ENCODE peak calls at places on chromosomes 13 and 19, in four cellular contexts. D is GM12891, Z is GM12878, J is K562. S is an unnamed sample.

GRCh38 chr19:1407662-1408299 is 395 bp downstream of the DAZAP1 start:
- DNase-seq in J (peak), D (no peak), Z (no peak), S (no peak)

GRCh38 chr19:13920940-13921744 is 15.1 kb downstream of the CC2D1A start:
- DNase-seq in D (no peak), J (peak), Z (peak), S (peak)

GRCh38 chr19:15438124-15438496 is 11.6 kb downstream of the WIZ start:
- DNase-seq in Z (no peak), J (no peak), D (no peak), S (no peak)

GRCh38 chr19:16739546-16739945 is 19.9 kb downstream of the NWD1 start:
- DNase-seq in D (no peak), J (no peak), Z (no peak), S (no peak)

GRCh38 chr13:44303681-44304432 is 69.8 kb upstream of the SERP2 start:
- DNase-seq in Z (no peak), J (no peak), D (no peak), S (no peak)

GRCh38 chr13:99895999-99896695 is 75.4 kb downstream of the ZIC5 start:
- DNase-seq in Z (no peak), J (no peak), D (no peak), S (no peak)

GRCh38 chr19:7467009-7467989 is 21.5 kb downstream of the PEX11G start:
- DNase-seq in D (no peak), Z (no peak), J (no peak), S (no peak)

GRCh38 chr13:22596157-22596863 is 584.5 kb upstream of the SGCG start:
- DNase-seq in D (no peak), Z (no peak), J (no peak), S (no peak)

GRCh38 chr19:1251503-1252220 is 3.3 kb downstream of the MIDN start:
- DNase-seq in Z (no peak), D (no peak), J (no peak), S (peak)

GRCh38 chr13:48730971-48731658 is 77.4 kb downstream of the CYSLTR2 start:
- DNase-seq in Z (no peak), J (no peak), D (no peak), S (no peak)

GRCh38 chr19:12884926-12885748 is 1.9 kb downstream of the KLF1 start:
- DNase-seq in Z (peak), J (peak), D (peak), S (peak)

GRCh38 chr19:34676697-34677385 is at the start of gene SCGB2B2:
- DNase-seq in D (peak), J (no peak), Z (peak), S (peak)

GRCh38 chr19:56681702-56682101 is 10.1 kb upstream of the ZNF835 start:
- DNase-seq in Z (no peak), D (no peak), J (no peak), S (no peak)

GRCh38 chr19:3575949-3576673 is 3.4 kb downstream of the HMG20B start:
- DNase-seq in J (no peak), Z (no peak), D (no peak), S (no peak)

GRCh38 chr19:889662-890295 is 3.2 kb downstream of the MED16 start:
- DNase-seq in D (no peak), J (no peak), Z (no peak), S (no peak)

GRCh38 chr13:97953376-97953970 is at the start of gene IPO5:
- DNase-seq in D (no peak), J (no peak), Z (no peak), S (no peak)

GRCh38 chr13:105804561-105805190 is 730.8 kb downstream of the EFNB2 start:
- DNase-seq in J (no peak), D (no peak), Z (no peak), S (no peak)
- TF ChIP-seq SPI1 in J (no peak), D (no peak), Z (no peak), S (no peak)

GRCh38 chr13:76023644-76024043 is 387.5 kb downstream of the LMO7 start:
- DNase-seq in J (no peak), Z (no peak), D (no peak), S (no peak)
- TF ChIP-seq SPI1 in J (no peak), Z (no peak), D (no peak), S (no peak)

GRCh38 chr19:51565583-51565982 is 5.5 kb upstream of the ZNF175 start:
- DNase-seq in J (no peak), Z (no peak), D (no peak), S (peak)
- TF ChIP-seq SPI1 in J (no peak), Z (no peak), D (no peak), S (peak)

GRCh38 chr13:113929628-113930615 is 44.0 kb downstream of the C13orf46 start:
- DNase-seq in Z (no peak), D (no peak), J (no peak), S (no peak)

GRCh38 chr13:113926951-113927660 is 46.8 kb downstream of the C13orf46 start:
- DNase-seq in J (no peak), D (no peak), Z (no peak), S (no peak)

GRCh38 chr13:113928701-113929627 is 44.9 kb downstream of the C13orf46 start:
- DNase-seq in J (no peak), D (no peak), Z (no peak), S (no peak)

GRCh38 chr13:113926301-113926761 is 47.5 kb downstream of the C13orf46 start:
- DNase-seq in D (no peak), J (no peak), Z (no peak), S (no peak)

GRCh38 chr13:113927661-113928581 is 46.0 kb downstream of the C13orf46 start:
- DNase-seq in Z (no peak), D (no peak), J (no peak), S (no peak)
- TF ChIP-seq SPI1 in Z (no peak), D (no peak), J (no peak), S (no peak)

GRCh38 chr13:50125306-50125555 is 110.0 kb downstream of the KCNRG start:
- DNase-seq in Z (no peak), J (no peak), D (peak), S (no peak)

GRCh38 chr13:50127726-50128291 is 112.6 kb downstream of the KCNRG start:
- DNase-seq in J (no peak), D (no peak), Z (no peak), S (no peak)

GRCh38 chr13:50127017-50127725 is 111.9 kb downstream of the KCNRG start:
- DNase-seq in Z (no peak), D (no peak), J (no peak), S (no peak)

GRCh38 chr13:50125556-50126377 is 110.5 kb downstream of the KCNRG start:
- DNase-seq in J (peak), D (peak), Z (no peak), S (peak)

GRCh38 chr13:50126378-50127016 is 111.3 kb downstream of the KCNRG start:
- DNase-seq in Z (no peak), J (no peak), D (no peak), S (no peak)
- TF ChIP-seq SPI1 in Z (no peak), J (no peak), D (no peak), S (no peak)

GRCh38 chr13:38819053-38819452 is 132.2 kb downstream of the FREM2 start:
- DNase-seq in D (no peak), J (no peak), Z (no peak), S (no peak)
- TF ChIP-seq SPI1 in D (no peak), J (no peak), Z (no peak), S (no peak)

DNA sequence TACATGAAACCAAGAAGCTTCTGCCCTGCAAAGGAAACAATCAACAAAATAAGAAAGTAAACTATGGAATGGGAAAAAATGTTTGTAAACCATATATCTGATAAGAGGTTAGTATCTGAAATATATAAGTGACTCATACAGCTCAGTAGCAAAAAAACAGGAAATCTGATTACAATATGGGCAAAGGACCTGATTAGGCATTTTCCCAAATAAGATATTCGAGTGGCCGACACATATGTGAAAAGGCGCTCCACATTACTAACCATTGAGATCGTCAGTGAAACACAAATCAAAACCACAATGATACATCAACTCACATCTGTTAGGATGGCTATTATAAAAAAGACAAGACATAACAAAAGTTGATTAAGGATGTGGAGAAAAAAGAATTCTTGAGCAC is 2818.6 kb upstream of the PCDH20 start:
- DNase-seq in J (no peak), Z (no peak), D (no peak), S (no peak)
- TF ChIP-seq SPI1 in J (no peak), Z (no peak), D (no peak), S (no peak)

GRCh38 chr19:53183146-53183545 is 10.0 kb downstream of the ZNF665 start:
- DNase-seq in D (no peak), Z (no peak), J (no peak), S (no peak)
- TF ChIP-seq SPI1 in D (no peak), Z (no peak), J (no peak), S (no peak)

DNA sequence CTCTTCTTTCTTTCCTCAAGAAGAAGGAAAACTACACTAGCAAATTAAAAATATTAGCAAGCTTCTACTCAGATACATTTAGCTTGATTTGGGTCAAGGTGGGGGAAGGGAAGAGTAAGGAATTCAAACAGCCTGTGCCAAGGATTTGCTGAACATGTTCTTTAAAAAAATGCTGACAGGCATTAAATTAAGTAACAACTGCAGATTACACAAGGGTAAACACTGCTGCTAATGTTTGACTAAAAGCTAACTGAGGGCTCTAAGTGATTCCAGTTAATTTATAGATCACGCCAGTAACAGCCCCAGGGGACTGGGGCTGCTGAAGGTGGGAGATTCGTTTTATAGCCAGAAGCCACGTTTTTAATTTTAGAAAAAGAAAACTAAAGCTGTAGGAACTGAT is 321.7 kb downstream of the DLEU7 start:
- DNase-seq in J (no peak), D (no peak), Z (no peak), S (no peak)
- TF ChIP-seq SPI1 in J (no peak), D (no peak), Z (no peak), S (no peak)

GRCh38 chr13:106232680-106233079 is 302.8 kb downstream of the EFNB2 start:
- DNase-seq in J (no peak), D (no peak), Z (no peak), S (no peak)
- TF ChIP-seq SPI1 in J (no peak), D (no peak), Z (no peak), S (no peak)